ENCODE peak calls at places on chromosomes 2 and 18, in six cellular contexts. H, D, J, M, Y and T are unnamed samples. For H3K4me1, the result is how much of the 10 kb centered on the place peaks cover.

GRCh38 chr2:231699006-231699405 is 9.3 kb upstream of the PTMA start:
- DNase-seq in H (peak), D (no peak), J (no peak), M (no peak), Y (no peak), T (peak)

GRCh38 chr18:48037481-48038271 is 107.2 kb upstream of the SMAD2 start:
- DNase-seq in H (peak), D (no peak), J (peak), M (peak), Y (no peak), T (no peak)

GRCh38 chr2:220228310-220229006 is 601.0 kb downstream of the SLC4A3 start:
- DNase-seq in H (no peak), D (peak), J (no peak), M (no peak), Y (no peak), T (no peak)

GRCh38 chr2:200177971-200178911 is 128.3 kb upstream of the SPATS2L start:
- DNase-seq in H (peak), D (no peak), J (no peak), M (no peak), Y (no peak), T (peak)

GRCh38 chr2:18167871-18168270 is 289.4 kb downstream of the KCNS3 start:
- DNase-seq in H (no peak), D (peak), J (no peak), M (no peak), Y (no peak), T (no peak)

GRCh38 chr2:72334806-72335205 is 187.1 kb upstream of the CYP26B1 start:
- DNase-seq in H (no peak), D (no peak), J (no peak), M (no peak), Y (peak), T (no peak)

GRCh38 chr2:173948198-173948597 is 17.0 kb downstream of the SP3 start:
- DNase-seq in H (no peak), D (no peak), J (no peak), M (no peak), Y (no peak), T (no peak)

GRCh38 chr2:124281556-124281955 is 256.5 kb downstream of the CNTNAP5 start:
- DNase-seq in H (no peak), D (no peak), J (no peak), M (no peak), Y (no peak), T (no peak)

GRCh38 chr2:136534817-136535216 is 230.5 kb upstream of the THSD7B start:
- DNase-seq in H (peak), D (no peak), J (no peak), M (no peak), Y (no peak), T (peak)

GRCh38 chr18:67654101-67654500 is 137.6 kb upstream of the DSEL start:
- DNase-seq in H (no peak), D (no peak), J (no peak), M (no peak), Y (no peak), T (no peak)

GRCh38 chr18:58095655-58096054 is 51.6 kb downstream of the NEDD4L start:
- DNase-seq in H (no peak), D (no peak), J (peak), M (peak), Y (no peak), T (no peak)

GRCh38 chr18:58091099-58091611 is 47.1 kb downstream of the NEDD4L start:
- DNase-seq in H (no peak), D (peak), J (peak), M (peak), Y (no peak), T (no peak)

GRCh38 chr18:58096658-58097057 is 52.6 kb downstream of the NEDD4L start:
- DNase-seq in H (no peak), D (no peak), J (no peak), M (no peak), Y (no peak), T (no peak)

GRCh38 chr18:58095251-58095650 is 51.2 kb downstream of the NEDD4L start:
- DNase-seq in H (no peak), D (no peak), J (no peak), M (no peak), Y (no peak), T (no peak)

GRCh38 chr18:58093311-58093790 is 49.3 kb downstream of the NEDD4L start:
- DNase-seq in H (no peak), D (peak), J (no peak), M (no peak), Y (no peak), T (no peak)
- H3K4me1 ChIP-seq in H (under half), D (under half), J (under half), M (half or more), Y (under half), T (under half)

DNA sequence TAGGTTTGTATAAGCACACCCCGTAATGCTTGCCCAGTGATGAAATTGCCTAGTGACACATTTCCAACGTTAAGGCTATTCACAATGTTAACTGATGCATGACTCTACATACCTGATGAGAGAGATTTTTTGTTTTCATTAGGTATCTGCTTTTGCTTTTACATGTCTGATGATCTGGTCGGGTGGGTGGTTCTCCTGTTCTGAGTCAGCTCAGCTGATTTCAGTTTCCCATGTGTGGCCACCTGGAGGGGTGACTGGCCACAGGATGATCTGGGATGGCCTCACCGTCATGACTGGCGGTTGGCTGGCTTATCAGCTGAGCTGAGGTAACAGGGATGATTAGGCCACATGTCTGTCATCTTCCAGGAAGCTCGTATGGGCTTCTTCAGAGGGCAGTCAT is 33.8 kb upstream of the ACYP2 start:
- DNase-seq in H (no peak), D (peak), J (no peak), M (no peak), Y (no peak), T (no peak)
- TF ChIP-seq CTCF in H (no peak), D (no peak), J (no peak), M (no peak), Y (no peak), T (no peak)

DNA sequence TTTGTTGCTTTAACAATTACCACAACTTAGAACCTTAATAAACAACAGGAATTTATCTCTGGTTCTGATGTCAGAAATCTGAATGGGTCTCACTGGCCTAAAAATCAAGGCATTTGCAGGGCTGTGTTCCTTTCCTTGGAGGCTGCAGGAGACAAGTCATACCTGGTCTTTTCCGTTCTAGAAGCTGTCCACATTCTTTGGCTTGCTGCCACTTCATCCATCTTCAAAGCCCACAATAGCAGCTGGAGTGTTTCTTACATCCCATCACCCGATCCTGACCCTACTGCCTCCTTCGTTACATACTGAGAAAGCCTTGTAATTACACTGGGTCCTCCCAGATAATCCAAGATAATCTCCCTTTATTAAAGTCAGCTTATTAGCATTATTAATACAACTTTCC is 18.1 kb downstream of the NETO1 start:
- DNase-seq in H (no peak), D (peak), J (no peak), M (no peak), Y (no peak), T (no peak)
- H3K27ac ChIP-seq in H (no peak), D (peak), J (no peak), M (no peak), Y (no peak), T (no peak)

DNA sequence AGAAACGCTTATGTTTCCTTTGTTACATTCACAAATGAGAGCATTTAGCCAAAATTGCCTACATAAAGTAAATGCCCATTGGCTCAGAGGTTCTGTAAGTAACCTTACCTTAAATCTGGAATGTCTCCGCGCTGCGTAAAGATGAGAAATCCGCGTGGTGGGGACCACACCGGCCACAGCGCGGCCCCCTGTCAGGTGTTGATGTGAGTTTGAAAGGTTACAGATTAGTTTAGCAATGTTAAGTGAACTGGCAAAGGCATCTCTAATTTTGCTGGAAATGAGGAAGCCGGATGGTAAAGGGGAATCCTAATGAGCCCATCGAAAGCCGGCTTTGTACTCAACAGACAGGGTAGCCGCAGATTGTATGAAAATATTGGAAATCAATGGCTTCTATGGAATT is 11.8 kb downstream of the SALL3 start:
- DNase-seq in H (no peak), D (no peak), J (no peak), M (no peak), Y (no peak), T (no peak)
- H3K4me1 ChIP-seq in H (under half), D (under half), J (under half), M (under half), Y (under half), T (under half)

GRCh38 chr18:35592298-35592697 is 10.8 kb downstream of the GALNT1 start:
- DNase-seq in H (no peak), D (no peak), J (no peak), M (no peak), Y (no peak), T (no peak)

GRCh38 chr18:35585608-35586007 is 4.1 kb downstream of the GALNT1 start:
- DNase-seq in H (no peak), D (no peak), J (no peak), M (no peak), Y (no peak), T (no peak)

GRCh38 chr18:35588122-35588521 is 6.6 kb downstream of the GALNT1 start:
- DNase-seq in H (no peak), D (no peak), J (no peak), M (no peak), Y (no peak), T (no peak)

GRCh38 chr18:35590935-35591334 is 9.4 kb downstream of the GALNT1 start:
- DNase-seq in H (no peak), D (no peak), J (no peak), M (no peak), Y (no peak), T (no peak)

GRCh38 chr18:35588995-35589394 is 7.5 kb downstream of the GALNT1 start:
- DNase-seq in H (no peak), D (no peak), J (no peak), M (no peak), Y (no peak), T (no peak)
- TF ChIP-seq CTCF in H (peak), D (no peak), J (no peak), M (no peak), Y (no peak), T (no peak)

DNA sequence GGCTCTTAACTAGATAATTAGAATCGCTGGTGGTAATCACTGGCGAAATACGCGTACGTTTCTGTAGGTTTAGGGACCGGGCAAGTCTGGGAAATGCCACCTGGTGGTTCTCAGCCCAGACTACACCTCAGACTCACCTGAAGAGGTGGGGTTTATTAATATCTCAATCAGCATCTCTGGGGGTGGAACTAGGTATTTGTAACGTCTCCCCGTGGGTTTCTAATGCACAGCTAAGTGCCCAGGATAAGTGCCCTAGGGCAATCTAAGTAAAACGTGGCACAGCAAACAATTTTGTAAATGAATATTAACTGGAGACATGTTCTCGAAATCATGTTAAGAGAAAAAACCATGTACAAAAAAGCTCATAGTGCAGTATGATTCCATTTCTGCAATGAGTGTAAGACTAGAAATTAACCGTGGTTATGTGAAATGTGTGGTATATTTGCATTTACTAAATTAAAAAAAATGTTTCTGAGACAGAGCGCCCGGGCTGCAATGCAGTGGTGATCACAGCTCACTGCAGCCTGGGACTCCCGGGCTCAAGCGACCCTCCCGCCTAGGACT is 760 bp upstream of the CNOT11 start:
- DNase-seq in H (no peak), D (peak), J (no peak), M (peak), Y (no peak), T (no peak)
- H3K27ac ChIP-seq in H (peak), D (peak), J (no peak), M (peak), Y (peak), T (peak)

GRCh38 chr2:237687666-237688065 is 60.3 kb downstream of the LRRFIP1 start:
- DNase-seq in H (peak), D (peak), J (peak), M (peak), Y (no peak), T (peak)
- H3K4me1 ChIP-seq in H (half or more), D (under half), J (under half), M (under half), Y (under half), T (under half)

GRCh38 chr2:110114007-110114591 is 1.5 kb downstream of the MALL start:
- DNase-seq in H (no peak), D (peak), J (no peak), M (no peak), Y (peak), T (peak)
- TF ChIP-seq CTCF in H (peak), D (peak), J (no peak), M (no peak), Y (no peak), T (no peak)

GRCh38 chr2:11395971-11396689 is 51.7 kb upstream of the ROCK2 start:
- DNase-seq in H (no peak), D (no peak), J (no peak), M (no peak), Y (no peak), T (no peak)

GRCh38 chr2:11391941-11392266 is 47.5 kb upstream of the ROCK2 start:
- DNase-seq in H (no peak), D (no peak), J (no peak), M (no peak), Y (no peak), T (no peak)

GRCh38 chr2:11395389-11395788 is 51.0 kb upstream of the ROCK2 start:
- DNase-seq in H (no peak), D (no peak), J (no peak), M (no peak), Y (no peak), T (peak)

GRCh38 chr2:11396690-11396985 is 52.2 kb upstream of the ROCK2 start:
- DNase-seq in H (no peak), D (no peak), J (no peak), M (no peak), Y (no peak), T (no peak)

DNA sequence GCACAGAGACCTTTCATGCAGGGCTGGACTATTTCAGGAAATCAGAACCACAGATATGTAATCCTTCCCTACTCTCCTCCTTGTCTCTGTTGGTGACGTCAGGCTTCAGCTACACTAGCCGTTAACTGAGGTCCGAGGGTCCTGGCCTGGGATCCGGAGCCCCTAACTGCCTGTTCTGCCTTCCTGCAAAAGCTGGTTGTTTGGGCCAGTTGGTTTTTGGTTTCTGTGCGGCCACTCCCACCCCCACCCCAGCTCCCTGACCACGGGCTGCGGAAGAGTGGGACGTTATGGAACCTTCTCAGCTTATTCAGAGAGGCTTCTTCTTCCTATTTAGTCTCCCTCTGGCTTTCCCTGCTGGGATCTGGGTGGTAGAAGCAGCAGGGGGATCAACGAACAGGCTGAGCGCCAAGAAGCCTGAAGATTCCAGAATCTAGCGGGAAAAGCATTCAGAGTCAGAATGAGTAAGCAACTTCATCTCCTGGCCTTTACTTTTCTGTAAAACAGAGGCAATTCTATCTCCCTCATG is 49.3 kb upstream of the ROCK2 start:
- DNase-seq in H (no peak), D (no peak), J (no peak), M (no peak), Y (no peak), T (no peak)
- H3K27ac ChIP-seq in H (peak), D (no peak), J (no peak), M (no peak), Y (peak), T (peak)

DNA sequence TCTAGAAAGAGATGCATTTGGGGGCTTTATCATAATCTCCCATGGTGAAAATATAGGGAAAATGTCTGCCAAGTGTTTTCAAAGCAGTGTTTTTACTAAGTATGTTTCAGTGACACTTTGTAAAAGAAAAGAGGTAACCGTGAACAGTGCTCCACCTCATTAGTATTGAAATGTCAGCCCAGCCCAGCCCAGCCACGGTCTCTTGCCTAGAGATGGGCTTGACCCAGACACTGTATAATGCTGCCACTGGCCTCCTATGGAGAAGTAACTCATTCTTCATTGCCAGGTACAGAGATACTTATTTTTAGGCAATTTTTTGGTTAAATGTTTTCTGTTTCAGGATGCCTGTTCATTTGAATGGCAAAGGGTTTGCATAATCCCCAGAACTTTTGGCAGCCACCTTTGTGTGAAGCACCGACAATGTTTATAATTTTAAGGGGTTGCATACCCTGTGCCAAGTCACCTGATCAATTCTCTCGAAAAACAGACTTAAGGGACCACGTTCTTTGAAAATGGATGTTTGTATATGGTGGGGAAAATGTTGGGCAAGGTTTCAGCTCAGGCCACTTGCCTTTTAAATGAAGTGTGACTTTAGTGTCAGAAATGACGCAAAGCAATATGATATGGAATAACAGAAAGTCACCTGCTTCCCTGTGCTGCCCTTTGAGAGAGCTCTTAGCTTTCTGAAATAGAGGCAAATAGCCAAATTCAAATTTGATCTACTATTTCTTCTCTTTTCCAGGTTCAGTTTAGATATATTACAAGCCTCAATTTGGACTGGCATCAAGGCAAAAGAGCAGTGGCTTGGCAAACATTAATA is 314.5 kb upstream of the RGPD4 start:
- DNase-seq in H (no peak), D (no peak), J (no peak), M (no peak), Y (no peak), T (no peak)
- H3K4me1 ChIP-seq in H (under half), D (under half), J (under half), M (under half), Y (under half), T (under half)